ENCODE peak calls at places on chromosome 1, in five cellular contexts. G, Z, D, R and F are unnamed samples.

GRCh38 chr1:200366577-200367253 is 43.1 kb downstream of the ZNF281 start:
- DNase-seq in G (no peak), Z (no peak), D (peak; percentile 48), R (no peak), F (no peak)

GRCh38 chr1:225736651-225737097 is 41.0 kb upstream of the SRP9 start:
- DNase-seq in G (peak; percentile 20), Z (no peak), D (no peak), R (no peak), F (peak; percentile 17)

GRCh38 chr1:180470031-180470430 is 32.3 kb downstream of the ACBD6 start:
- DNase-seq in G (no peak), Z (no peak), D (no peak), R (no peak), F (no peak)

GRCh38 chr1:104463126-104463697 is 713.5 kb downstream of the AMY1C start:
- DNase-seq in G (peak; percentile 47), Z (no peak), D (no peak), R (no peak), F (no peak)

GRCh38 chr1:68442822-68443556 is 6.8 kb downstream of the RPE65 start:
- DNase-seq in G (peak; percentile 94), Z (no peak), D (peak; percentile 58), R (peak; percentile 57), F (peak; percentile 84)

GRCh38 chr1:15089244-15089992 is 64.1 kb upstream of the TMEM51 start:
- DNase-seq in G (peak; percentile 42), Z (no peak), D (no peak), R (no peak), F (peak; percentile 34)

GRCh38 chr1:85502625-85503083 is 37.7 kb upstream of the DDAH1 start:
- DNase-seq in G (peak; percentile 79), Z (no peak), D (peak; percentile 63), R (peak; percentile 56), F (peak; percentile 65)

GRCh38 chr1:147612366-147612765 is 58.0 kb downstream of the ACP6 start:
- DNase-seq in G (peak; percentile 92), Z (no peak), D (no peak), R (no peak), F (no peak)

GRCh38 chr1:74767490-74767889 is 34.5 kb downstream of the TYW3 start:
- DNase-seq in G (peak; percentile 33), Z (no peak), D (peak; percentile 12), R (no peak), F (peak; percentile 23)

GRCh38 chr1:161177112-161177935 is at the start of gene B4GALT3:
- DNase-seq in G (peak; percentile 82), Z (peak; percentile 91), D (peak; percentile 61), R (no peak), F (peak; percentile 59)